ENCODE peak calls at places on chromosomes 5 and 9, in four cellular contexts. C is neuronal stem cell, A is GM04504, X is WERI-Rb-1. U is an unnamed sample.

GRCh38 chr5:42994285-42995151 is 45.6 kb downstream of the ANXA2R start:
- DNase-seq in C (peak), A (peak), X (peak), U (peak)

GRCh38 chr9:137832830-137833590 is 44.6 kb upstream of the CACNA1B start:
- DNase-seq in C (no peak), A (no peak), X (no peak), U (no peak)

GRCh38 chr9:132977626-132978450 is 656 bp upstream of the GFI1B start:
- DNase-seq in C (peak), A (peak), X (peak), U (peak)

GRCh38 chr9:136370687-136371530 is 2.6 kb downstream of the CARD9 start:
- DNase-seq in C (no peak), A (no peak), X (no peak), U (no peak)

GRCh38 chr5:78778538-78778937 is 130.0 kb upstream of the LHFPL2 start:
- DNase-seq in C (no peak), A (peak), X (no peak), U (no peak)

GRCh38 chr5:115559524-115559923 is 14.9 kb upstream of the FEM1C start:
- DNase-seq in C (no peak), A (no peak), X (no peak), U (no peak)

GRCh38 chr5:135739383-135739961 is 95.0 kb upstream of the SLC25A48 start:
- DNase-seq in C (no peak), A (no peak), X (no peak), U (no peak)

GRCh38 chr5:154395407-154396106 is 50.2 kb upstream of the SAP30L start:
- DNase-seq in C (no peak), A (no peak), X (no peak), U (peak)

GRCh38 chr9:127712851-127713250 is 2.6 kb downstream of the PTRH1 start:
- DNase-seq in C (no peak), A (no peak), X (no peak), U (no peak)

GRCh38 chr5:53426878-53427277 is 53.6 kb upstream of the FST start:
- DNase-seq in C (no peak), A (no peak), X (no peak), U (no peak)

GRCh38 chr5:121954086-121954485 is 7.7 kb upstream of the SRFBP1 start:
- DNase-seq in C (no peak), A (no peak), X (no peak), U (no peak)

GRCh38 chr9:76687861-76688374 is 76.3 kb upstream of the PCA3 start:
- DNase-seq in C (no peak), A (peak), X (no peak), U (no peak)

GRCh38 chr5:149128023-149128875 is 13.0 kb upstream of the ABLIM3 start:
- DNase-seq in C (no peak), A (no peak), X (peak), U (peak)

GRCh38 chr9:19998823-19999455 is 210.1 kb upstream of the SLC24A2 start:
- DNase-seq in C (no peak), A (no peak), X (no peak), U (no peak)

GRCh38 chr9:103245369-103245768 is 250.2 kb downstream of the CYLC2 start:
- DNase-seq in C (no peak), A (no peak), X (no peak), U (no peak)

GRCh38 chr9:74499770-74500583 is 2.8 kb downstream of the RORB start:
- DNase-seq in C (peak), A (no peak), X (no peak), U (peak)

GRCh38 chr5:167248262-167248661 is 1043.2 kb upstream of the WWC1 start:
- DNase-seq in C (no peak), A (no peak), X (no peak), U (no peak)

GRCh38 chr5:154771383-154771901 is 16.3 kb downstream of the LARP1 start:
- DNase-seq in C (peak), A (peak), X (no peak), U (peak)

GRCh38 chr5:175701797-175702196 is 43.9 kb downstream of the HRH2 start:
- DNase-seq in C (no peak), A (no peak), X (no peak), U (no peak)